ENCODE peak calls at places on chromosomes 2 and 18, in five cellular contexts. F is BJ, Q is ELR, L is lower lobe of right lung, G is KBM-7. U is an unnamed sample.

GRCh38 chr2:99386011-99386410 is 48.8 kb downstream of the EIF5B start:
- DNase-seq in Q (peak), G (no peak), L (no peak), F (no peak), U (no peak)

GRCh38 chr18:59704146-59704545 is 6.9 kb upstream of the CCBE1 start:
- DNase-seq in G (no peak), Q (peak), F (no peak), L (no peak), U (no peak)

GRCh38 chr2:189143930-189144329 is 35.6 kb downstream of the COL5A2 start:
- DNase-seq in G (no peak), Q (peak), L (no peak), F (peak), U (no peak)

GRCh38 chr18:76710646-76711520 is 111.5 kb upstream of the ZNF236 start:
- DNase-seq in Q (peak), L (no peak), G (no peak), F (no peak), U (no peak)

GRCh38 chr2:222946700-222947278 is 86.0 kb downstream of the ACSL3 start:
- DNase-seq in G (no peak), F (no peak), L (no peak), Q (peak), U (no peak)

GRCh38 chr18:43543236-43543635 is 265.9 kb upstream of the SYT4 start:
- DNase-seq in F (no peak), L (no peak), Q (no peak), G (no peak), U (no peak)

GRCh38 chr2:109679627-109680026 is 65.5 kb downstream of the SOWAHC start:
- DNase-seq in G (no peak), Q (no peak), F (no peak), L (no peak), U (no peak)

GRCh38 chr18:48542513-48543181 is 3.8 kb downstream of the CTIF start:
- DNase-seq in F (no peak), G (no peak), L (no peak), Q (no peak), U (no peak)

GRCh38 chr2:121293450-121294325 is 8.7 kb upstream of the TFCP2L1 start:
- DNase-seq in Q (no peak), F (no peak), G (no peak), L (peak), U (no peak)

GRCh38 chr2:183868707-183869106 is 729.6 kb upstream of the ZNF804A start:
- DNase-seq in G (no peak), L (no peak), F (no peak), Q (peak), U (no peak)